ENCODE peak calls at places on chromosomes 5 and 9, in seven cellular contexts. D is colonic mucosa, F is lower lobe of right lung, Q is HL-60, S is HCT116, W is A549, J is heart right ventricle. R is an unnamed sample.

GRCh38 chr5:93578813-93579560 is 2.0 kb downstream of the NR2F1-AS1 start:
- DNase-seq in S (no peak), F (peak; percentile 62), J (peak; percentile 22), D (peak; percentile 53), W (no peak), Q (no peak), R (no peak)

GRCh38 chr5:6718161-6718681 is 5.0 kb downstream of the TENT4A start:
- DNase-seq in S (no peak), F (no peak), J (no peak), Q (no peak), W (no peak), D (peak; percentile 12), R (no peak)

GRCh38 chr5:107284822-107285510 is 385.8 kb downstream of the EFNA5 start:
- DNase-seq in S (no peak), F (no peak), J (no peak), W (peak; percentile 57), Q (no peak), D (no peak), R (peak; percentile 90)

GRCh38 chr9:107471562-107471961 is 18.0 kb downstream of the KLF4 start:
- DNase-seq in D (no peak), W (no peak), J (no peak), F (no peak), S (no peak), Q (no peak), R (no peak)

GRCh38 chr9:91814681-91815212 is 135.3 kb downstream of the ROR2 start:
- DNase-seq in Q (no peak), J (no peak), S (no peak), D (no peak), F (no peak), W (no peak), R (no peak)

GRCh38 chr5:179224741-179225140 is 120.5 kb downstream of the ADAMTS2 start:
- DNase-seq in J (no peak), D (no peak), Q (no peak), F (peak; percentile 20), S (no peak), W (no peak), R (no peak)

GRCh38 chr9:91705386-91705785 is 244.6 kb downstream of the ROR2 start:
- DNase-seq in W (no peak), Q (no peak), S (no peak), J (no peak), F (no peak), D (no peak), R (no peak)

GRCh38 chr5:160800375-160800774 is 51.6 kb downstream of the ATP10B start:
- DNase-seq in S (no peak), D (no peak), W (no peak), Q (no peak), F (no peak), J (no peak), R (no peak)

GRCh38 chr5:42756630-42757601 is at the start of gene CCDC152:
- DNase-seq in J (no peak), D (no peak), S (no peak), W (no peak), Q (no peak), F (no peak), R (no peak)

GRCh38 chr5:66828551-66829421 is 232.6 kb downstream of the MAST4 start:
- DNase-seq in W (no peak), D (peak; percentile 41), Q (no peak), S (no peak), J (peak; percentile 46), F (peak; percentile 59), R (peak; percentile 59)

GRCh38 chr9:33097192-33097591 is 20.7 kb upstream of the SMU1 start:
- DNase-seq in F (no peak), W (no peak), J (no peak), S (no peak), Q (no peak), D (no peak), R (no peak)

GRCh38 chr9:88818495-88819201 is 172.6 kb upstream of the S1PR3 start:
- DNase-seq in W (no peak), F (no peak), Q (no peak), D (no peak), J (no peak), S (no peak), R (no peak)

GRCh38 chr5:99054972-99055371 is 126.2 kb upstream of the CHD1 start:
- DNase-seq in S (no peak), Q (no peak), D (no peak), J (no peak), W (no peak), F (no peak), R (no peak)

GRCh38 chr9:20191239-20191840 is 402.5 kb upstream of the SLC24A2 start:
- DNase-seq in S (no peak), J (no peak), Q (no peak), D (no peak), F (no peak), W (peak; percentile 9), R (no peak)

GRCh38 chr9:125904155-125904841 is 157.1 kb downstream of the PBX3 start:
- DNase-seq in S (no peak), Q (peak; percentile 29), W (no peak), D (no peak), J (no peak), F (no peak), R (no peak)

GRCh38 chr9:115084709-115085108 is 33.2 kb downstream of the TNC start:
- DNase-seq in S (no peak), W (no peak), Q (no peak), J (no peak), F (no peak), D (no peak), R (peak; percentile 48)

GRCh38 chr5:132094393-132095076 is 20.9 kb downstream of the CSF2 start:
- DNase-seq in J (no peak), F (peak; percentile 26), S (no peak), Q (no peak), D (no peak), W (peak; percentile 68), R (peak; percentile 83)

GRCh38 chr5:89703799-89704198 is 705.8 kb downstream of the CETN3 start:
- DNase-seq in D (no peak), F (no peak), W (no peak), Q (no peak), S (no peak), J (no peak), R (no peak)

GRCh38 chr9:30799527-30800101 is 1584.8 kb upstream of the ACO1 start:
- DNase-seq in Q (no peak), J (no peak), S (no peak), F (peak; percentile 22), W (no peak), D (no peak), R (no peak)

GRCh38 chr9:92325991-92326500 is 293 bp downstream of the CENPP start:
- DNase-seq in J (no peak), Q (peak; percentile 53), F (no peak), D (no peak), S (no peak), W (no peak), R (no peak)

GRCh38 chr9:137619240-137620090 is 660 bp downstream of the EHMT1 start:
- DNase-seq in D (peak; percentile 39), F (peak; percentile 58), Q (peak; percentile 39), S (no peak), J (no peak), W (no peak), R (no peak)

GRCh38 chr9:114906922-114907571 is 23.3 kb downstream of the TNFSF8 start:
- DNase-seq in F (no peak), D (no peak), W (peak; percentile 78), Q (no peak), S (peak; percentile 38), J (no peak), R (no peak)

GRCh38 chr9:89889865-89890264 is 285.1 kb downstream of the GADD45G start:
- DNase-seq in D (no peak), F (no peak), S (no peak), Q (no peak), J (no peak), W (no peak), R (no peak)

GRCh38 chr5:120386981-120387380 is 77.1 kb upstream of the PRR16 start:
- DNase-seq in S (no peak), J (no peak), D (no peak), W (no peak), Q (no peak), F (no peak), R (no peak)

GRCh38 chr5:120382813-120383212 is 81.3 kb upstream of the PRR16 start:
- DNase-seq in S (no peak), J (no peak), D (no peak), Q (no peak), F (no peak), W (no peak), R (no peak)

GRCh38 chr5:120388016-120388781 is 75.9 kb upstream of the PRR16 start:
- DNase-seq in F (no peak), J (no peak), Q (peak; percentile 11), W (no peak), D (no peak), S (no peak), R (no peak)
- H3K27ac ChIP-seq in F (peak overlapping the region; percentile 25), J (no peak overlapping the region), Q (peak overlapping the region; percentile 42), W (no peak overlapping the region), D (no peak overlapping the region), S (no peak overlapping the region), R (peak overlapping the region; percentile 66)

DNA sequence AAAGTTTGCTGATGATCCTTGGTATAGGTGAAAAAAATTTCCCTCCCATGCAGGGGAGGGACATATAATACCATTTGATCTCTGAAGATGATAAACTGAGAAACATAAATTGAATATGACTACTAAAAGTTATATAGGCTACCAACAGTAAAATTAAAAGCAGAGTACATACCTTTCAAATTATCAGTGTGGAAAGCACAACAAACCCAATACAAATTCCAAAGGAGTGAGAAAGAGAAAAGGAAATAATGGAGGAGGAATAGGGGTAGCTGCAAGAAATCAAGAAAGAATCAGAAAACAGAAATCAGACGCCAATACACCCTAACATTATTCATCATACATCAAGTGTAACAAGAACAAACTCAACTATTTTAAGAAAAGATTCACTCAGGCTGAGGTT is 17.7 kb downstream of the GNAQ start:
- DNase-seq in D (no peak), Q (no peak), W (no peak), J (no peak), F (no peak), S (no peak), R (no peak)
- H3K27ac ChIP-seq in D (no peak overlapping the region), Q (no peak overlapping the region), W (no peak overlapping the region), J (no peak overlapping the region), F (no peak overlapping the region), S (no peak overlapping the region), R (no peak overlapping the region)

GRCh38 chr5:1951165-1951816 is 68.6 kb upstream of the IRX4 start:
- DNase-seq in D (no peak), S (no peak), F (no peak), W (peak; percentile 16), Q (no peak), J (no peak), R (no peak)
- H3K27ac ChIP-seq in D (no peak overlapping the region), S (no peak overlapping the region), F (no peak overlapping the region), W (no peak overlapping the region), Q (no peak overlapping the region), J (no peak overlapping the region), R (no peak overlapping the region)

DNA sequence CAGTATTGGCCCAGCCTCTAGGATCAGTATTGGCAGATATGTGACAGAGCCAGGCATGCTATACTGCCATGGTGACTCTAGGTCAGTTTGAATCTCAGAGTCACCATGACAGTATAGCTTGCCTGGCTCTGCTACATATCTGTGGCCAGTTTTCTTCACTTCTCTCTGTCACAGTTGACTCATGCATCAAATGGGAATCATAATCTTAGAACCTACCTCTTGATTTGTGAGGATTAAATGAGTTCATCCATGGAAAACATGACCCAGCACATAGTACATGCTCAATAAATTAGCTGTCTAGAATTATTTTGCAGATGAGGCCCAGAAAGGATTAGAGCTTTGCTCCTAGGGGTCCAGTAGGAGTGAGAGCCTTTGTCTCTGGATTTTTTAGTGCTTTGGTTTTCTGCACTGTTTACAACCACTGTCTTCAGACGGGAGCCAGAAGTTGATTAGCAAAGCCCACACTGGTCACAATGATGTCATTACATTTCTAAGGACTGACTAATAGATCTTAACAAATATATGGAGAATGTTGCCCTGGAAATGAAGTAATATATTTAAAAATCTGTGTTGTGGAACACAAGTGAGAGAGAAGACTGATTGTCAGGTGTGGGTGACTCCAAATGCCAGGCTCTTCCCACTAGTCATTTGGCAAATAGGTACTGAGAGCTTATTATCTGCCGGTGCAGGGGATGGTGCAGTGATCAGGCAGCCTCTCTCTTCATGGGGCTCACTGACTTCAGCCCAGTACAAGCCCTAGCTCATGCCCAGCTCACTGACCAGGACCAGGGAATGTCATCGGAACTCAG is 76.0 kb downstream of the COL15A1 start:
- DNase-seq in W (peak; percentile 62), F (no peak), J (no peak), Q (no peak), D (no peak), S (no peak), R (peak; percentile 66)
- H3K27ac ChIP-seq in W (peak overlapping the region; percentile 75), F (no peak overlapping the region), J (peak overlapping the region; percentile 22), Q (no peak overlapping the region), D (peak overlapping the region; percentile 24), S (no peak overlapping the region), R (peak overlapping the region; percentile 74)

R was measured in epithelial cell of prostate.